ENCODE peak calls at places on chromosome 6, in ten cellular contexts. U, J, A, H, M, W, B, Q, K and R are unnamed samples.
A peak's percentile ranks its signal among the peaks of the same experiment; 100 is the strongest.

GRCh38 chr6:39114395-39114706 is 635 bp downstream of the SAYSD1 start:
- DNase-seq in M (no peak), W (no peak), A (no peak), B (no peak), K (no peak), U (no peak), Q (no peak), J (no peak), H (no peak), R (no peak)

GRCh38 chr6:158569036-158569435 is 9.1 kb downstream of the TMEM181 start:
- DNase-seq in K (no peak), M (no peak), W (no peak), A (no peak), U (no peak), Q (no peak), H (no peak), B (no peak), J (peak; percentile 56), R (no peak)

GRCh38 chr6:155439376-155439775 is 16.3 kb downstream of the NOX3 start:
- DNase-seq in U (no peak), J (no peak), W (no peak), A (no peak), H (no peak), K (no peak), B (no peak), M (no peak), Q (no peak), R (no peak)

GRCh38 chr6:159540152-159540551 is 152.9 kb downstream of the SOD2 start:
- DNase-seq in M (peak; percentile 43), H (no peak), Q (no peak), K (no peak), B (peak; percentile 59), J (no peak), W (no peak), U (no peak), A (peak; percentile 56), R (no peak)

GRCh38 chr6:15491255-15491985 is 171.4 kb downstream of the DTNBP1 start:
- DNase-seq in K (peak; percentile 53), M (peak; percentile 88), J (peak; percentile 93), B (peak; percentile 72), Q (peak; percentile 84), H (peak; percentile 83), A (peak; percentile 69), W (no peak), U (peak; percentile 66), R (peak; percentile 88)

GRCh38 chr6:38182426-38182825 is 362.9 kb downstream of the ZFAND3 start:
- DNase-seq in U (no peak), B (no peak), W (no peak), M (peak; percentile 44), J (no peak), A (no peak), Q (no peak), K (no peak), H (no peak), R (no peak)

GRCh38 chr6:96626749-96627353 is 63.9 kb downstream of the FHL5 start:
- DNase-seq in W (no peak), A (peak; percentile 8), H (peak; percentile 45), U (peak; percentile 22), K (peak; percentile 23), Q (no peak), B (peak; percentile 28), J (no peak), M (no peak), R (peak; percentile 46)

GRCh38 chr6:3789018-3789895 is 37.7 kb upstream of the PXDC1 start:
- DNase-seq in Q (no peak), B (no peak), K (peak; percentile 83), J (no peak), A (no peak), M (no peak), H (peak; percentile 56), W (no peak), U (peak; percentile 88), R (peak; percentile 79)

GRCh38 chr6:34280216-34280615 is 31.4 kb upstream of the SMIM29 start:
- DNase-seq in B (no peak), M (no peak), K (no peak), W (no peak), Q (no peak), U (no peak), J (no peak), H (no peak), A (no peak), R (no peak)

GRCh38 chr6:27814665-27815424 is 97.4 kb downstream of the OR2B2 start:
- DNase-seq in U (peak; percentile 94), H (peak; percentile 98), A (no peak), J (peak; percentile 90), M (peak; percentile 83), Q (peak; percentile 87), W (no peak), B (peak; percentile 88), K (peak; percentile 96), R (peak; percentile 97)

GRCh38 chr6:53043626-53044025 is 21.6 kb upstream of the FBXO9 start:
- DNase-seq in B (peak; percentile 24), J (peak; percentile 52), M (no peak), U (peak; percentile 86), K (no peak), H (no peak), Q (no peak), A (no peak), W (no peak), R (no peak)

GRCh38 chr6:105045546-105045945 is 88.6 kb downstream of the LIN28B start:
- DNase-seq in Q (no peak), K (no peak), A (no peak), B (no peak), H (peak; percentile 7), U (peak; percentile 82), M (no peak), J (no peak), W (no peak), R (no peak)

GRCh38 chr6:139129284-139129683 is 5.6 kb upstream of the HECA start:
- DNase-seq in B (no peak), K (peak; percentile 71), A (no peak), W (no peak), J (no peak), U (peak; percentile 79), Q (no peak), M (no peak), H (peak; percentile 50), R (no peak)

GRCh38 chr6:155943635-155944034 is 488.0 kb upstream of the NOX3 start:
- DNase-seq in Q (no peak), W (no peak), J (no peak), K (no peak), B (no peak), M (no peak), A (no peak), U (peak; percentile 11), H (no peak), R (peak; percentile 21)

GRCh38 chr6:53496797-53497196 is 48.1 kb downstream of the GCLC start:
- DNase-seq in Q (no peak), K (peak; percentile 55), U (peak; percentile 95), W (no peak), H (peak; percentile 83), B (no peak), J (peak; percentile 45), M (no peak), A (no peak), R (peak; percentile 91)

GRCh38 chr6:168058691-168059551 is 20.1 kb downstream of the FRMD1 start:
- DNase-seq in H (no peak), A (no peak), Q (no peak), J (no peak), K (no peak), M (no peak), B (peak; percentile 27), W (no peak), U (no peak), R (no peak)

GRCh38 chr6:111070407-111070743 is 16.9 kb upstream of the SLC16A10 start:
- DNase-seq in A (no peak), W (no peak), B (no peak), H (no peak), M (no peak), U (no peak), J (no peak), K (no peak), Q (no peak), R (no peak)

GRCh38 chr6:142395768-142396231 is 94.0 kb downstream of the ADGRG6 start:
- DNase-seq in M (no peak), A (no peak), W (no peak), K (no peak), U (peak; percentile 70), B (no peak), H (no peak), J (no peak), Q (no peak), R (peak; percentile 61)

GRCh38 chr6:5388319-5388718 is 127.0 kb downstream of the FARS2 start:
- DNase-seq in K (no peak), M (no peak), H (no peak), W (no peak), B (no peak), J (no peak), U (no peak), A (no peak), Q (no peak), R (no peak)
- TF ChIP-seq CTCF in K (no peak), M (no peak), H (no peak), W (no peak), B (no peak), J (no peak), U (no peak), A (no peak), Q (no peak), R (no peak)

GRCh38 chr6:82781805-82782204 is 283.8 kb downstream of the UBE3D start:
- DNase-seq in Q (no peak), K (no peak), M (no peak), B (no peak), A (no peak), H (no peak), U (no peak), J (peak; percentile 29), W (no peak), R (no peak)
- H3K4me3 ChIP-seq in Q (no peak overlapping the region), K (no peak overlapping the region), M (no peak overlapping the region), B (no peak overlapping the region), A (no peak overlapping the region), H (no peak overlapping the region), U (no peak overlapping the region), J (no peak overlapping the region), W (no peak overlapping the region), R (no peak overlapping the region)

DNA sequence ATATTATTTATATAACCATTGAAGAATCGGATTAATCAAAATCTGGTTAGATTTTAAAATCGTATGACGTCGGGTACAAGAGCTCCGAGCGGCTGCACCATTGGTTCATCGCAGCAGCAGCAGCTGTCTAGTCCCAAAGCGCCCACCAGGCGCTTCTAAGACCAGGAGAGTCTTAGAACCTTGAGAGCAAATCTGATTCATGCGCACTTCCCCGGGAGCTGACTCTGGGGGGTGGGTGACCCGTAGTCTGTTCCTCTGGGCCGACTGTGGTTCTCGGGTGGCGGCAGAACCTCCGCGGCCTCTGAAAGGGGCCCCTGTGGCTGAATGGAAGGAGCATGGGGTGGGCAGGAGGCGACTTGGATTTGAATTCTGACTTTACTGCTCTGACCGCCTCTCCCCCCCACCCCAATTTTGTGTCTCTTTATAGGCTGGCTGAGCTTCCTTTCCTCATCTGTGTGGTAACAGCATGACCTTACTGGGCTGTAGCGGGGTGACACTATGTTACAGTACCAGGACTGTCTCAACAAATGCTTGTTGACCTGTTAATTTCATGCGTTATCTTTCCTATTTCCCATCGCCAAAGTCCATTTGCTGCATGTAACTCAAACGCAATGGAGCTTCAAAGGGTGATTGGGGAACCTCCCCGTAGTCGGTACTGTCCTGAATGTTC is 119.7 kb downstream of the RTN4IP1 start:
- DNase-seq in B (peak; percentile 77), W (no peak), A (no peak), K (no peak), J (no peak), M (peak; percentile 83), U (peak; percentile 47), Q (no peak), H (peak; percentile 60), R (no peak)
- TF ChIP-seq CTCF in B (peak; percentile 46), W (no peak), A (no peak), K (peak; percentile 42), J (no peak), M (peak; percentile 10), U (no peak), Q (no peak), H (peak; percentile 9), R (no peak)

GRCh38 chr6:128350416-128351254 is 169.8 kb downstream of the PTPRK start:
- DNase-seq in W (no peak), B (no peak), K (peak; percentile 15), Q (no peak), H (peak; percentile 42), J (no peak), M (no peak), A (no peak), U (peak; percentile 80), R (peak; percentile 38)
- H3K4me3 ChIP-seq in W (no peak overlapping the region), B (no peak overlapping the region), K (no peak overlapping the region), Q (no peak overlapping the region), H (no peak overlapping the region), J (no peak overlapping the region), M (no peak overlapping the region), A (no peak overlapping the region), U (no peak overlapping the region), R (no peak overlapping the region)